ENCODE peak calls at places on chromosomes 11 and 22, in seven cellular contexts. One of them, this sample, is unnamed.

GRCh38 chr11:75768112-75768908 is at the start of gene DGAT2:
- DNase-seq in GM23248: peak; percentile 90
- DNase-seq in keratinocyte: no peak
- DNase-seq in H9: peak; percentile 71
- DNase-seq in IMR-90: peak; percentile 42
- DNase-seq in fibroblast of lung: peak; percentile 47
- DNase-seq in colonic mucosa: peak; percentile 78
- DNase-seq in this sample: peak; percentile 78

GRCh38 chr11:87083029-87083428 is 45.3 kb downstream of the TMEM135 start:
- DNase-seq in GM23248: no peak
- DNase-seq in keratinocyte: no peak
- DNase-seq in H9: no peak
- DNase-seq in IMR-90: no peak
- DNase-seq in fibroblast of lung: no peak
- DNase-seq in colonic mucosa: no peak
- DNase-seq in this sample: no peak

GRCh38 chr11:103325686-103326069 is 216.5 kb downstream of the DYNC2H1 start:
- DNase-seq in GM23248: no peak
- DNase-seq in keratinocyte: no peak
- DNase-seq in H9: no peak
- DNase-seq in IMR-90: no peak
- DNase-seq in fibroblast of lung: no peak
- DNase-seq in colonic mucosa: no peak
- DNase-seq in this sample: no peak

GRCh38 chr11:45856044-45856468 is 8.8 kb downstream of the CRY2 start:
- DNase-seq in GM23248: peak; percentile 71
- DNase-seq in keratinocyte: no peak
- DNase-seq in H9: no peak
- DNase-seq in IMR-90: peak; percentile 43
- DNase-seq in fibroblast of lung: peak; percentile 33
- DNase-seq in colonic mucosa: no peak
- DNase-seq in this sample: no peak

GRCh38 chr11:20353829-20354434 is 9.6 kb upstream of the HTATIP2 start:
- DNase-seq in GM23248: peak; percentile 71
- DNase-seq in keratinocyte: no peak
- DNase-seq in H9: no peak
- DNase-seq in IMR-90: peak; percentile 48
- DNase-seq in fibroblast of lung: peak; percentile 51
- DNase-seq in colonic mucosa: no peak
- DNase-seq in this sample: peak; percentile 85

GRCh38 chr11:113849713-113850112 is 25.7 kb downstream of the USP28 start:
- DNase-seq in GM23248: no peak
- DNase-seq in keratinocyte: no peak
- DNase-seq in H9: peak; percentile 83
- DNase-seq in IMR-90: no peak
- DNase-seq in fibroblast of lung: no peak
- DNase-seq in colonic mucosa: no peak
- DNase-seq in this sample: no peak

GRCh38 chr11:1155274-1155693 is 2.5 kb upstream of the MUC5AC start:
- DNase-seq in GM23248: no peak
- DNase-seq in keratinocyte: peak; percentile 11
- DNase-seq in H9: no peak
- DNase-seq in IMR-90: peak; percentile 12
- DNase-seq in fibroblast of lung: no peak
- DNase-seq in colonic mucosa: no peak
- DNase-seq in this sample: no peak

GRCh38 chr22:23222875-23223565 is 42.7 kb downstream of the BCR start:
- DNase-seq in GM23248: no peak
- DNase-seq in keratinocyte: no peak
- DNase-seq in H9: no peak
- DNase-seq in IMR-90: no peak
- DNase-seq in fibroblast of lung: no peak
- DNase-seq in colonic mucosa: no peak
- DNase-seq in this sample: no peak

GRCh38 chr11:13850256-13851010 is 112.1 kb upstream of the SPON1 start:
- DNase-seq in GM23248: no peak
- DNase-seq in keratinocyte: no peak
- DNase-seq in H9: no peak
- DNase-seq in IMR-90: no peak
- DNase-seq in fibroblast of lung: no peak
- DNase-seq in colonic mucosa: no peak
- DNase-seq in this sample: no peak

GRCh38 chr11:74319139-74319538 is 7.7 kb upstream of the P4HA3 start:
- DNase-seq in GM23248: peak; percentile 97
- DNase-seq in keratinocyte: peak; percentile 36
- DNase-seq in H9: no peak
- DNase-seq in IMR-90: peak; percentile 93
- DNase-seq in fibroblast of lung: peak; percentile 83
- DNase-seq in colonic mucosa: no peak
- DNase-seq in this sample: peak; percentile 88

GRCh38 chr22:30286813-30287625 is 2.3 kb downstream of the CASTOR1 start:
- DNase-seq in GM23248: peak; percentile 47
- DNase-seq in keratinocyte: no peak
- DNase-seq in H9: peak; percentile 88
- DNase-seq in IMR-90: peak; percentile 46
- DNase-seq in fibroblast of lung: peak; percentile 38
- DNase-seq in colonic mucosa: peak; percentile 88
- DNase-seq in this sample: peak; percentile 62

GRCh38 chr11:94272738-94273313 is 31.6 kb upstream of the IZUMO1R start:
- DNase-seq in GM23248: no peak
- DNase-seq in keratinocyte: no peak
- DNase-seq in H9: no peak
- DNase-seq in IMR-90: no peak
- DNase-seq in fibroblast of lung: peak; percentile 43
- DNase-seq in colonic mucosa: no peak
- DNase-seq in this sample: no peak

GRCh38 chr22:20404881-20405280 is 10.9 kb downstream of the ZNF74 start:
- DNase-seq in GM23248: no peak
- DNase-seq in keratinocyte: no peak
- DNase-seq in H9: no peak
- DNase-seq in IMR-90: no peak
- DNase-seq in fibroblast of lung: no peak
- DNase-seq in colonic mucosa: no peak
- DNase-seq in this sample: no peak

GRCh38 chr11:124445646-124446139 is at the start of gene OR8B8:
- DNase-seq in GM23248: no peak
- DNase-seq in keratinocyte: no peak
- DNase-seq in H9: no peak
- DNase-seq in IMR-90: no peak
- DNase-seq in fibroblast of lung: no peak
- DNase-seq in colonic mucosa: no peak
- DNase-seq in this sample: no peak

GRCh38 chr22:36856121-36856791 is 4.5 kb upstream of the NCF4 start:
- DNase-seq in GM23248: peak; percentile 90
- DNase-seq in keratinocyte: no peak
- DNase-seq in H9: peak; percentile 92
- DNase-seq in IMR-90: peak; percentile 79
- DNase-seq in fibroblast of lung: peak; percentile 86
- DNase-seq in colonic mucosa: peak; percentile 92
- DNase-seq in this sample: peak; percentile 96

GRCh38 chr11:79335681-79336080 is 105.1 kb downstream of the TENM4 start:
- DNase-seq in GM23248: no peak
- DNase-seq in keratinocyte: no peak
- DNase-seq in H9: no peak
- DNase-seq in IMR-90: no peak
- DNase-seq in fibroblast of lung: no peak
- DNase-seq in colonic mucosa: no peak
- DNase-seq in this sample: no peak

GRCh38 chr11:65352783-65353182 is 1.8 kb upstream of the TIGD3 start:
- DNase-seq in GM23248: peak; percentile 54
- DNase-seq in keratinocyte: no peak
- DNase-seq in H9: no peak
- DNase-seq in IMR-90: peak; percentile 32
- DNase-seq in fibroblast of lung: peak; percentile 44
- DNase-seq in colonic mucosa: no peak
- DNase-seq in this sample: peak; percentile 48

GRCh38 chr11:125062931-125063428 is at the start of gene SLC37A2:
- DNase-seq in GM23248: peak; percentile 79
- DNase-seq in keratinocyte: no peak
- DNase-seq in H9: peak; percentile 71
- DNase-seq in IMR-90: peak; percentile 54
- DNase-seq in fibroblast of lung: peak; percentile 49
- DNase-seq in colonic mucosa: peak; percentile 40
- DNase-seq in this sample: peak; percentile 82

GRCh38 chr22:20106205-20106848 is 9.6 kb upstream of the RANBP1 start:
- DNase-seq in GM23248: no peak
- DNase-seq in keratinocyte: no peak
- DNase-seq in H9: no peak
- DNase-seq in IMR-90: no peak
- DNase-seq in fibroblast of lung: no peak
- DNase-seq in colonic mucosa: no peak
- DNase-seq in this sample: no peak

GRCh38 chr11:69685348-69685747 is 10.2 kb upstream of the LTO1 start:
- DNase-seq in GM23248: no peak
- DNase-seq in keratinocyte: no peak
- DNase-seq in H9: no peak
- DNase-seq in IMR-90: no peak
- DNase-seq in fibroblast of lung: no peak
- DNase-seq in colonic mucosa: no peak
- DNase-seq in this sample: no peak

GRCh38 chr11:93536346-93536871 is 6.8 kb downstream of the SMCO4 start:
- DNase-seq in GM23248: no peak
- DNase-seq in keratinocyte: no peak
- DNase-seq in H9: no peak
- DNase-seq in IMR-90: no peak
- DNase-seq in fibroblast of lung: peak; percentile 19
- DNase-seq in colonic mucosa: no peak
- DNase-seq in this sample: peak; percentile 24

GRCh38 chr22:32804036-32804435 is 2.5 kb downstream of the TIMP3 start:
- DNase-seq in GM23248: peak; percentile 90
- DNase-seq in keratinocyte: no peak
- DNase-seq in H9: no peak
- DNase-seq in IMR-90: peak; percentile 71
- DNase-seq in fibroblast of lung: peak; percentile 49
- DNase-seq in colonic mucosa: no peak
- DNase-seq in this sample: peak; percentile 68

GRCh38 chr11:33699515-33700424 is 856 bp downstream of the C11orf91 start:
- DNase-seq in GM23248: peak; percentile 51
- DNase-seq in keratinocyte: no peak
- DNase-seq in H9: no peak
- DNase-seq in IMR-90: no peak
- DNase-seq in fibroblast of lung: no peak
- DNase-seq in colonic mucosa: peak; percentile 82
- DNase-seq in this sample: no peak

GRCh38 chr11:33701302-33701701 is 676 bp upstream of the C11orf91 start:
- DNase-seq in GM23248: peak; percentile 79
- DNase-seq in keratinocyte: no peak
- DNase-seq in H9: no peak
- DNase-seq in IMR-90: peak; percentile 51
- DNase-seq in fibroblast of lung: peak; percentile 38
- DNase-seq in colonic mucosa: no peak
- DNase-seq in this sample: no peak

GRCh38 chr11:33701831-33702230 is 1.2 kb upstream of the C11orf91 start:
- DNase-seq in GM23248: peak; percentile 93
- DNase-seq in keratinocyte: no peak
- DNase-seq in H9: no peak
- DNase-seq in IMR-90: peak; percentile 92
- DNase-seq in fibroblast of lung: peak; percentile 88
- DNase-seq in colonic mucosa: no peak
- DNase-seq in this sample: peak; percentile 51

GRCh38 chr11:33698921-33699320 is 1.7 kb downstream of the C11orf91 start:
- DNase-seq in GM23248: no peak
- DNase-seq in keratinocyte: no peak
- DNase-seq in H9: no peak
- DNase-seq in IMR-90: no peak
- DNase-seq in fibroblast of lung: no peak
- DNase-seq in colonic mucosa: no peak
- DNase-seq in this sample: no peak

DNA sequence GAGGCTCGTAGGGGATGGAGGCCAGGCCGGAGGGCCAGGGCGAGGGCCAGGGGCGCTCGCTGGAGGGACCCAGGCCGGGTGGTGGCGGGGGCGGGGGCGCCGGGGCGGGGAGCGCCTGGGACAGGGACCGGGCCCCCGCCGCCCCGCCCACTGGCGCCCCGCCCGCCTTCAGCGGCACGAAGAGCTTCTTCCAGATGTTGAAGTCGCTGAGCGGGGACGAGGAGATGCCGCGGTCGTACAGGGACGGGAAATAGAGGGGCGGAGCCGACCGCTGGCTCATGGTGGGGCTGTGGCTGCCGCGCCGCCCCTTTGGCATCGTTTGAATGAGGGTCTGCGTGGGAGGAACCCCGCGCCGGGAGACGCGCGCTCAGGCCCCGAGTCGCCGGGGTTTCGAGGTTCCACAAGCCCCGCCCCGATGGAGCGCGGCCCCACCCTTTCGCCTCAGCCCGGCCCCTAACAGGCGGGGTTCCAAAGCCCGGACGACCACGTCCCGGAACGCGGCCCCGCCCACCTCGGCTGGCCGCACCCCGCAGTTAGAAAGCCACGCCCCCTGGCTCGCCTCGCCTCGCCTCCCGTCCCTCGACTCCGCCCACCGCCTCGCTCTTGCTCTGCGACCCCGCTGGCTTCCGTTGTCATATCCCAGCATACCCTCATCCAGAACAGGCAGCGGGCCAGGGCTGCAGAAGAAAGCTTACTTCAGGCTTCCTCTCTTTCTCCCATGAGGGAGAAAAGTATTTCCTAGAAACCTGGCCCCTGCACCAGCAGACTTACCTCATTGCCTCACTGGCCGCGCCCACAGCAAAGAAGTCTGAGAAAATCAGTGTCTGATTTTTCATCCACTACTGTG is at the start of gene C11orf91:
- DNase-seq in GM23248: peak; percentile 99
- DNase-seq in keratinocyte: no peak
- DNase-seq in H9: peak; percentile 97
- DNase-seq in IMR-90: peak; percentile 94
- DNase-seq in fibroblast of lung: peak; percentile 92
- DNase-seq in colonic mucosa: peak; percentile 98
- DNase-seq in this sample: peak; percentile 99
- H3K9ac ChIP-seq in GM23248: peak within 1 kb of the TSS; percentile 81
- H3K9ac ChIP-seq in keratinocyte: peak within 1 kb of the TSS; percentile 83
- H3K9ac ChIP-seq in H9: no peak within 1 kb of the TSS
- H3K9ac ChIP-seq in IMR-90: peak within 1 kb of the TSS; percentile 68
- H3K9ac ChIP-seq in fibroblast of lung: peak within 1 kb of the TSS; percentile 74
- H3K9ac ChIP-seq in colonic mucosa: peak within 1 kb of the TSS; percentile 54
- H3K9ac ChIP-seq in this sample: peak within 1 kb of the TSS; percentile 73

GRCh38 chr11:37306563-37306962 is 708.5 kb upstream of the RAG2 start:
- DNase-seq in GM23248: no peak
- DNase-seq in keratinocyte: no peak
- DNase-seq in H9: no peak
- DNase-seq in IMR-90: no peak
- DNase-seq in fibroblast of lung: no peak
- DNase-seq in colonic mucosa: no peak
- DNase-seq in this sample: no peak
- H3K9me3 ChIP-seq in GM23248: no peaks in the 10 kb centered on the region
- H3K9me3 ChIP-seq in keratinocyte: peaks cover 2% of the 10 kb centered on the region
- H3K9me3 ChIP-seq in H9: no peaks in the 10 kb centered on the region
- H3K9me3 ChIP-seq in IMR-90: peaks cover 4% of the 10 kb centered on the region
- H3K9me3 ChIP-seq in fibroblast of lung: no peaks in the 10 kb centered on the region
- H3K9me3 ChIP-seq in colonic mucosa: no peaks in the 10 kb centered on the region
- H3K9me3 ChIP-seq in this sample: no peaks in the 10 kb centered on the region

GRCh38 chr11:63847363-63847762 is 8.5 kb downstream of the MARK2 start:
- DNase-seq in GM23248: no peak
- DNase-seq in keratinocyte: no peak
- DNase-seq in H9: peak; percentile 69
- DNase-seq in IMR-90: no peak
- DNase-seq in fibroblast of lung: no peak
- DNase-seq in colonic mucosa: peak; percentile 71
- DNase-seq in this sample: no peak
- H3K9ac ChIP-seq in GM23248: no peak overlapping the region
- H3K9ac ChIP-seq in keratinocyte: peak overlapping the region; percentile 43
- H3K9ac ChIP-seq in H9: peak overlapping the region; percentile 52
- H3K9ac ChIP-seq in IMR-90: no peak overlapping the region
- H3K9ac ChIP-seq in fibroblast of lung: no peak overlapping the region
- H3K9ac ChIP-seq in colonic mucosa: no peak overlapping the region
- H3K9ac ChIP-seq in this sample: no peak overlapping the region

GRCh38 chr22:47240116-47240515 is 477.7 kb downstream of the TBC1D22A start:
- DNase-seq in GM23248: no peak
- DNase-seq in keratinocyte: no peak
- DNase-seq in H9: no peak
- DNase-seq in IMR-90: no peak
- DNase-seq in fibroblast of lung: no peak
- DNase-seq in colonic mucosa: no peak
- DNase-seq in this sample: no peak
- H3K9me3 ChIP-seq in GM23248: peaks cover 5% of the 10 kb centered on the region
- H3K9me3 ChIP-seq in keratinocyte: no peaks in the 10 kb centered on the region
- H3K9me3 ChIP-seq in H9: peaks cover 65% of the 10 kb centered on the region
- H3K9me3 ChIP-seq in IMR-90: no peaks in the 10 kb centered on the region
- H3K9me3 ChIP-seq in fibroblast of lung: no peaks in the 10 kb centered on the region
- H3K9me3 ChIP-seq in colonic mucosa: no peaks in the 10 kb centered on the region
- H3K9me3 ChIP-seq in this sample: peaks cover 21% of the 10 kb centered on the region

This sample was measured in adipocyte.